ENCODE peak calls at places on chromosomes 1 and 21, in six cellular contexts. Z, W, H, B, N and M are unnamed samples.

GRCh38 chr1:83515566-83516169 is 483.3 kb downstream of the TTLL7 start:
- DNase-seq in Z (no peak), W (no peak), H (no peak), B (no peak), N (no peak), M (no peak)

GRCh38 chr1:19477284-19478240 is 7.8 kb downstream of the CAPZB start:
- DNase-seq in Z (no peak), W (no peak), H (no peak), B (no peak), N (no peak), M (no peak)

GRCh38 chr1:176949033-176949662 is 215.4 kb downstream of the ASTN1 start:
- DNase-seq in Z (peak), W (peak), H (peak), B (no peak), N (peak), M (no peak)

GRCh38 chr1:164759945-164760584 is 201.1 kb downstream of the PBX1 start:
- DNase-seq in Z (no peak), W (no peak), H (no peak), B (no peak), N (no peak), M (no peak)

GRCh38 chr1:230167419-230167852 is 100.4 kb downstream of the GALNT2 start:
- DNase-seq in Z (no peak), W (peak), H (peak), B (peak), N (peak), M (no peak)

GRCh38 chr1:13523780-13524477 is 10.1 kb upstream of the LRRC38 start:
- DNase-seq in Z (no peak), W (no peak), H (no peak), B (no peak), N (no peak), M (no peak)

GRCh38 chr1:30251451-30251850 is 471.9 kb downstream of the MATN1 start:
- DNase-seq in Z (no peak), W (no peak), H (no peak), B (no peak), N (no peak), M (no peak)

GRCh38 chr1:40017951-40018575 is 22.5 kb upstream of the CAP1 start:
- DNase-seq in Z (no peak), W (no peak), H (no peak), B (no peak), N (no peak), M (no peak)

GRCh38 chr1:93516164-93516563 is 68.2 kb downstream of the FNBP1L start:
- DNase-seq in Z (no peak), W (no peak), H (peak), B (no peak), N (no peak), M (no peak)

GRCh38 chr1:44103270-44104131 is 15.1 kb upstream of the KLF17 start:
- DNase-seq in Z (no peak), W (no peak), H (peak), B (no peak), N (no peak), M (no peak)

GRCh38 chr1:91731815-91732214 is 154.1 kb downstream of the TGFBR3 start:
- DNase-seq in Z (no peak), W (no peak), H (peak), B (peak), N (peak), M (peak)

GRCh38 chr1:222642468-222642867 is 24.6 kb downstream of the MIA3 start:
- DNase-seq in Z (no peak), W (no peak), H (no peak), B (no peak), N (no peak), M (no peak)

GRCh38 chr1:5877001-5877400 is 115.2 kb downstream of the NPHP4 start:
- DNase-seq in Z (peak), W (no peak), H (no peak), B (no peak), N (no peak), M (no peak)

GRCh38 chr1:180948846-180949615 is 36.3 kb downstream of the KIAA1614 start:
- DNase-seq in Z (peak), W (no peak), H (no peak), B (no peak), N (peak), M (no peak)

GRCh38 chr1:12078938-12079861 is 16.1 kb downstream of the TNFRSF8 start:
- DNase-seq in Z (no peak), W (peak), H (peak), B (no peak), N (peak), M (peak)

GRCh38 chr1:16387201-16388185 is 20.5 kb downstream of the SZRD1 start:
- DNase-seq in Z (no peak), W (no peak), H (no peak), B (peak), N (peak), M (no peak)

GRCh38 chr1:207789792-207790787 is 38.2 kb downstream of the CD46 start:
- DNase-seq in Z (no peak), W (no peak), H (peak), B (no peak), N (no peak), M (no peak)

GRCh38 chr1:3401585-3402257 is 52.7 kb upstream of the ARHGEF16 start:
- DNase-seq in Z (no peak), W (no peak), H (no peak), B (no peak), N (no peak), M (no peak)

GRCh38 chr21:46058339-46059145 is 39.4 kb upstream of the COL6A2 start:
- DNase-seq in Z (peak), W (no peak), H (no peak), B (no peak), N (no peak), M (no peak)

GRCh38 chr21:43578677-43579313 is 80.5 kb downstream of the HSF2BP start:
- DNase-seq in Z (no peak), W (no peak), H (no peak), B (no peak), N (peak), M (no peak)

GRCh38 chr1:245827306-245827705 is 672.5 kb downstream of the KIF26B start:
- DNase-seq in Z (no peak), W (no peak), H (no peak), B (no peak), N (no peak), M (no peak)

GRCh38 chr1:41315867-41316266 is 45.4 kb upstream of the FOXO6 start:
- DNase-seq in Z (no peak), W (no peak), H (no peak), B (no peak), N (no peak), M (no peak)

GRCh38 chr1:223718850-223719249 is 6.5 kb downstream of the CAPN2 start:
- DNase-seq in Z (no peak), W (no peak), H (peak), B (no peak), N (no peak), M (no peak)

GRCh38 chr1:72137665-72138064 is 144.7 kb downstream of the NEGR1 start:
- DNase-seq in Z (no peak), W (no peak), H (no peak), B (no peak), N (no peak), M (no peak)

GRCh38 chr1:31064685-31065309 is 720 bp downstream of the PUM1 start:
- DNase-seq in Z (no peak), W (peak), H (peak), B (peak), N (peak), M (peak)

GRCh38 chr1:23524716-23525401 is 6.2 kb downstream of the E2F2 start:
- DNase-seq in Z (no peak), W (no peak), H (no peak), B (peak), N (no peak), M (peak)

GRCh38 chr1:67135354-67135753 is 584 bp upstream of the C1orf141 start:
- DNase-seq in Z (no peak), W (no peak), H (peak), B (no peak), N (peak), M (no peak)

GRCh38 chr1:149917590-149918144 is at the start of gene SV2A:
- DNase-seq in Z (no peak), W (no peak), H (peak), B (peak), N (peak), M (peak)

GRCh38 chr1:8174807-8175206 is 143.1 kb upstream of the SLC45A1 start:
- DNase-seq in Z (no peak), W (no peak), H (peak), B (no peak), N (no peak), M (no peak)

GRCh38 chr1:27455166-27455811 is 34.7 kb downstream of the WASF2 start:
- DNase-seq in Z (no peak), W (no peak), H (peak), B (peak), N (no peak), M (no peak)

GRCh38 chr1:66686406-66686805 is 65.9 kb upstream of the DYNLT5 start:
- DNase-seq in Z (no peak), W (no peak), H (no peak), B (no peak), N (no peak), M (no peak)

GRCh38 chr21:22890656-22891055 is 1892.4 kb downstream of the NCAM2 start:
- DNase-seq in Z (no peak), W (no peak), H (peak), B (no peak), N (no peak), M (no peak)

GRCh38 chr21:32538147-32538792 is 47.1 kb downstream of the TCP10L start:
- DNase-seq in Z (no peak), W (no peak), H (no peak), B (peak), N (no peak), M (no peak)

GRCh38 chr1:241817956-241818612 is 29.9 kb upstream of the EXO1 start:
- DNase-seq in Z (no peak), W (no peak), H (no peak), B (no peak), N (no peak), M (no peak)

GRCh38 chr1:241356519-241357365 is at the start of gene RGS7:
- DNase-seq in Z (peak), W (peak), H (peak), B (no peak), N (peak), M (no peak)

GRCh38 chr1:69523032-69523431 is 44.7 kb upstream of the LRRC7 start:
- DNase-seq in Z (no peak), W (no peak), H (peak), B (no peak), N (peak), M (no peak)

GRCh38 chr1:201689647-201690046 is 139.3 kb upstream of the IPO9 start:
- DNase-seq in Z (no peak), W (no peak), H (no peak), B (no peak), N (no peak), M (no peak)

GRCh38 chr1:87330201-87330953 is 1.7 kb downstream of the LMO4 start:
- DNase-seq in Z (peak), W (no peak), H (peak), B (peak), N (no peak), M (no peak)

GRCh38 chr1:245598524-245599310 is 443.9 kb downstream of the KIF26B start:
- DNase-seq in Z (no peak), W (no peak), H (no peak), B (no peak), N (peak), M (no peak)

DNA sequence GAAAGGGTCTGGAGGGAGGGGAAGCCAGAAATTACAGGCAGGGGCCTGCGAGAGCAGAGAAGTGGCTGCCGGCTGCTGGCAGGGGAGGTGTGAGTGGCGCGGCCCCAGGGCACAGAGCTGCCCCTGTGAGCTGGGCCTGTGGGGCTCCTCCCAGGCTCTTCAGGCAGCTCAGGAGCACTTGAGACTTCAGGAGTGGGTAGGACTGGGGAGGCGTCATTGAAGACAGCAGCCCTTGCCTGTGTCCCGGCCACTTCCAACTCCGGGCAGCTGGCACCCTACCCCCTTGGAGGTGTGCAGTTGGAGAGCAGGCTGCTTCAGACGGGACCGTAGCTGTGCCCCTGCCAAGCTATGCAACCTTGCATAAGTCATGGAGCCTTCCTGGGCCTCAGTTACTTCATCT is 87.5 kb upstream of the ACTL8 start:
- DNase-seq in Z (peak), W (no peak), H (no peak), B (no peak), N (no peak), M (no peak)
- H3K4me3 ChIP-seq in Z (no peak), W (no peak), H (no peak), B (no peak), N (no peak), M (no peak)

GRCh38 chr1:20993716-20994115 is 183.0 kb downstream of the EIF4G3 start:
- DNase-seq in Z (no peak), W (no peak), H (no peak), B (no peak), N (no peak), M (no peak)
- H3K4me3 ChIP-seq in Z (no peak), W (no peak), H (no peak), B (no peak), N (no peak), M (no peak)

DNA sequence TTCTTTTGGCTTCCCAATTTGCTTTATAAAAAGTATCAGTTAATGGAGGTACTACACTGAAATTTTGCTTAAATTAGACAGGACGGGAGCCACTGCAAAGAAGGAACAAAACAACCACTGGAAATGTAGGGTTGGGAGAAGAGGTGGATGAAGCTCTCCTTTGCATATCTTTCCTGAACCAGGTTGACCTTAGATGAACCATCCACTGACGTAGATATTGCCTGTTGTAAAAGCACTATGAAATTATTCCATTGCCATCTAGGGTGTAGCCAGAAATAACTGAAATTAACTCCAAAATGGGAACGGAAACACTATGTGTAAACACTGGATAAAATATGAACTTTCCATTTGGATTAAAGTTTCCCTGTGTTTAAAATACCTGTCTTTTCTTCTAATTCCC is 1.2 kb upstream of the ABL2 start:
- DNase-seq in Z (no peak), W (no peak), H (no peak), B (no peak), N (no peak), M (no peak)
- H3K4me3 ChIP-seq in Z (no peak), W (peak), H (no peak), B (no peak), N (no peak), M (no peak)

DNA sequence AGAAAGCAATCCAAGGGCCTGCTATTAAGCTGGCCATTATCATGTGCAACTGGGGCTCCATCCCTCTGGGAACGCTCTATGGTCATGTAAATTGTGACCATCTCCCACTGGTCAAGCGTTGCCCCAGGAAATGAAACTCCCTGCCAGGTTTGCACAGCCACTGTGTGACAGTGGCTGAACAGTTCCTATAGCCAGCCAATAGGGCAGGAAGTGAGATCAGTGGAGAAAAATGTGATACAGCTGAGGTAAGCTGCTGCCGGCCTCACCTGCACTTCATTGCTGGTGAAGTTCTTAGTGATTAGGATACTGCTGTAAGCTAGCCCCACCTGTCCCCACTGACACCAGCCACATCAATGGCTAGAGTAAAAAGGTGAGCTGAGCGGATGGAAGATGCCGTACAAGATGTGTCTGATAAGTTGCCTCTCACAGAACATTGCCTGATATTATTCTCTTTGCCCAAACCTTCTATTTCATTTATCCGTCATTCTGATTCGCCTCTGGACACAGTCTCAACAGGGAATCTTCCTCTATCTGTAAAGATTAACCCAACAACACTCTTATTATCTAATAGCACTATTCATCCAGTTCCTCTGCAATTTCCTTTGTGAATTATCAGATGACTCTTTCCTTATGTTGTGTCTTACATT is 38.4 kb upstream of the CDC42BPA start:
- DNase-seq in Z (no peak), W (peak), H (peak), B (no peak), N (peak), M (no peak)
- H3K4me3 ChIP-seq in Z (no peak), W (peak), H (no peak), B (no peak), N (no peak), M (no peak)

GRCh38 chr1:234345237-234345636 is 28.0 kb upstream of the COA6 start:
- DNase-seq in Z (no peak), W (no peak), H (no peak), B (no peak), N (no peak), M (no peak)
- H3K4me3 ChIP-seq in Z (no peak), W (no peak), H (no peak), B (no peak), N (no peak), M (no peak)